ENCODE peak calls at places on chromosomes 13 and 19, in five cellular contexts. T is CD8-positive, alpha-beta T cell; N is astrocyte; G is fibroblast of lung; D is left lung. Q is an unnamed sample.
A peak's percentile ranks its signal among the peaks of the same experiment; 100 is the strongest.

GRCh38 chr19:3249408-3249807 is 24.9 kb downstream of the CELF5 start:
- DNase-seq in T (no peak), G (no peak), D (no peak), N (no peak), Q (peak; percentile 72)

GRCh38 chr13:112619730-112620639 is 32.0 kb upstream of the TUBGCP3 start:
- DNase-seq in G (peak; percentile 22), N (peak; percentile 50), T (no peak), D (no peak), Q (peak; percentile 76)

GRCh38 chr13:55160911-55161310 is 1979.8 kb upstream of the PRR20A start:
- DNase-seq in T (no peak), D (no peak), G (no peak), N (no peak), Q (no peak)

GRCh38 chr13:41465215-41465907 is 8.0 kb downstream of the RGCC start:
- DNase-seq in T (peak; percentile 94), N (peak; percentile 82), D (peak; percentile 87), G (peak; percentile 81), Q (no peak)

GRCh38 chr13:33280923-33281322 is 4.6 kb downstream of the STARD13 start:
- DNase-seq in T (no peak), G (no peak), D (no peak), N (no peak), Q (no peak)

GRCh38 chr13:110907301-110907700 is 7.6 kb downstream of the ANKRD10 start:
- DNase-seq in G (no peak), D (no peak), N (no peak), T (no peak), Q (no peak)

GRCh38 chr19:12840091-12841079 is 2.1 kb downstream of the MAST1 start:
- DNase-seq in N (no peak), T (peak; percentile 41), D (peak; percentile 86), G (peak; percentile 62), Q (peak; percentile 95)

GRCh38 chr19:31648347-31648746 is 299.1 kb upstream of the TSHZ3 start:
- DNase-seq in G (peak; percentile 10), D (no peak), T (no peak), N (peak; percentile 68), Q (no peak)

GRCh38 chr13:97568850-97569249 is 134.9 kb downstream of the RAP2A start:
- DNase-seq in G (no peak), D (no peak), T (no peak), N (no peak), Q (no peak)

GRCh38 chr13:104008075-104008474 is 941.9 kb upstream of the SLC10A2 start:
- DNase-seq in T (no peak), N (no peak), G (no peak), D (no peak), Q (no peak)

GRCh38 chr13:63481334-63481733 is 2065.7 kb upstream of the PCDH20 start:
- DNase-seq in N (no peak), T (no peak), G (peak; percentile 81), D (no peak), Q (no peak)

GRCh38 chr19:4113398-4114088 is 10.4 kb downstream of the MAP2K2 start:
- DNase-seq in D (no peak), N (no peak), T (no peak), G (no peak), Q (no peak)

GRCh38 chr19:45500918-45501729 is 2.9 kb downstream of the PPM1N start:
- DNase-seq in T (no peak), G (no peak), D (no peak), N (no peak), Q (no peak)

GRCh38 chr13:53921473-53921872 is 892.9 kb downstream of the OLFM4 start:
- DNase-seq in T (peak; percentile 14), G (no peak), D (peak; percentile 36), N (no peak), Q (no peak)

GRCh38 chr13:107438251-107438650 is 777.1 kb downstream of the LIG4 start:
- DNase-seq in N (no peak), D (no peak), G (peak; percentile 24), T (no peak), Q (no peak)

GRCh38 chr13:93173656-93174055 is 53.0 kb upstream of the GPC6 start:
- DNase-seq in D (no peak), G (peak; percentile 28), T (no peak), N (peak; percentile 71), Q (no peak)

GRCh38 chr19:10235003-10235402 is 3.9 kb upstream of the S1PR2 start:
- DNase-seq in G (no peak), N (no peak), D (no peak), T (no peak), Q (no peak)

GRCh38 chr13:41178040-41178439 is 16.3 kb downstream of the KBTBD7 start:
- DNase-seq in T (no peak), N (peak; percentile 12), G (peak; percentile 60), D (no peak), Q (no peak)

GRCh38 chr19:57850553-57851017 is 926 bp downstream of the ZNF587 start:
- DNase-seq in N (peak; percentile 76), T (no peak), D (no peak), G (peak; percentile 28), Q (peak; percentile 52)

GRCh38 chr13:19864018-19864338 is 529 bp upstream of the ZMYM5 start:
- DNase-seq in D (no peak), G (peak; percentile 90), N (peak; percentile 71), T (peak; percentile 64), Q (peak; percentile 88)

GRCh38 chr13:97000295-97000925 is 6.1 kb upstream of the OXGR1 start:
- DNase-seq in D (no peak), T (no peak), N (peak; percentile 45), G (peak; percentile 60), Q (no peak)

GRCh38 chr13:80740076-80740475 is 399.1 kb upstream of the SPRY2 start:
- DNase-seq in N (no peak), D (no peak), T (no peak), G (peak; percentile 23), Q (no peak)

GRCh38 chr13:80744147-80744914 is 403.4 kb upstream of the SPRY2 start:
- DNase-seq in N (no peak), D (no peak), G (no peak), T (no peak), Q (no peak)

GRCh38 chr13:80737513-80737912 is 396.6 kb upstream of the SPRY2 start:
- DNase-seq in D (no peak), N (no peak), T (no peak), G (peak; percentile 17), Q (no peak)

GRCh38 chr13:80742027-80742426 is 401.1 kb upstream of the SPRY2 start:
- DNase-seq in D (no peak), G (peak; percentile 34), T (no peak), N (no peak), Q (no peak)
- H3K4me1 ChIP-seq in D (no peaks in the 10 kb centered on the region), G (no peaks in the 10 kb centered on the region), T (no peaks in the 10 kb centered on the region), N (no peaks in the 10 kb centered on the region), Q (no peaks in the 10 kb centered on the region)

DNA sequence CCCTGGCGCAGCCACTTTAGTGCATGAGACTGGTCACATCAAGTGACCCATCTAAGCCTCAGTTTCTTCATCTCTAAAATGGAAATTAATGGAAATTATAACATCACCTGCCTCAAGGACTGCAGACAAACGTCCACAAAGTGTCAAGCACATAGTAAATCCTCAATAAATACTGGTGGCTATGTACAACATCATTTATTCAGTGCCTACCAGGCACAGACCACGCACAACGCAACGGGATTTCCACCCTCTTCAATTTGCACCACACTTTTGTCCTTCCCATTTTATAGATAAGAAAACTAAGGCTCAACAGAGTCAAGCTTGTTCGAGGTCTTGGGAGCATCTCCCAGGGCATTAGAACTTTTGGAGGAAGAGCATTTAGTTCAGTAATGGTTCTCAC is 1.4 kb downstream of the ELAVL1 start:
- DNase-seq in G (no peak), N (no peak), D (peak; percentile 6), T (no peak), Q (no peak)
- H3K4me1 ChIP-seq in G (peaks cover 14% of the 10 kb centered on the region), N (peaks cover 21% of the 10 kb centered on the region), D (peaks cover 58% of the 10 kb centered on the region), T (peaks cover 38% of the 10 kb centered on the region), Q (peaks cover 34% of the 10 kb centered on the region)

DNA sequence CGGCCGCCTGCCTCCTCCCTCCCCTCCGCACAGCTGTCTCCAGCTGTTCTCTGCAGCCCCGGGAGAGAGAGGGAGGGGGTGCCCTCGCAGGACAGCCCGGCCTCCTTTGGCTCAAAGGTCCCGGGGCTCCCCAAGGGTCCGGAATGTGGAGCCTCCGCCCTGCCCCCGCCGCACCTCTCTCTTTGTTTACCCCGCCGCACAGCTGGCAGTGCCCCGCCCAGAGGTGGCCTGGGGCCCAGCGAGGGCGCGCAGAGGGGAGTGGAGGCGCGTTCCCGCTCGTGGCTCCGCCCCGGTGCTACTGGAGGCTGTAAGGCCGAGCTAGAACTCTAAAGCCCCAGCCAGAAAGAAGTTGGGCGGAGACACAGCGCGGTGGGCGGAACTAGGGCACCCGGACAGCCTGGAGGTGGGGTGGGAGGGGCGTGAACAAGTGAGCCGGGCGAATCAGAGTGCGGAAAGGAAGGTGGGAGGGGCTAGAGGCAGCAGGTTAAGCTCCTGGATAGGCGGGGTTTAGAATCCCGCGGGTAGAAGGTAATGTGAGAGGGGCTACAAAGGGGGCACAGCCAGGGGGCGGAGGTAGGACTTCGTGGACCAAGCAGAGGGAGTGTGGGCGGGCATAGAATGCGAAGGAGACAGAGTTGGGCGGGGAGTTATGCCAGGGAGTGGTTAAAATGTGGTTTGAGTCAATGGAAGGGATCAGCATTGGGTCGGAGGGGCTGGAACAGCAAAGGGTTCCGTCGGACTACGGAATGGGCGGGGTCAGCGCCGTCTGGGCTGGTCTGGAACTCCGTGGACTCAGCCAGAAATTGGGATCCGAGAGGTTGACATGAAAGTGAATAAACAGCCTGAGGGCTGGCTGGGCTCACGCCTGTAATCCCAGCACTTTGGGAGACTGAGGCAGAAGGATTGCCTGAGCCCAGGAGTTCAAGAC is 2.8 kb downstream of the LTBP4 start:
- DNase-seq in G (peak; percentile 98), T (peak; percentile 97), N (peak; percentile 87), D (peak; percentile 99), Q (peak; percentile 100)
- H3K4me1 ChIP-seq in G (peaks cover 22% of the 10 kb centered on the region), T (peaks cover 71% of the 10 kb centered on the region), N (peaks cover 43% of the 10 kb centered on the region), D (peaks cover 71% of the 10 kb centered on the region), Q (peaks cover 54% of the 10 kb centered on the region)

DNA sequence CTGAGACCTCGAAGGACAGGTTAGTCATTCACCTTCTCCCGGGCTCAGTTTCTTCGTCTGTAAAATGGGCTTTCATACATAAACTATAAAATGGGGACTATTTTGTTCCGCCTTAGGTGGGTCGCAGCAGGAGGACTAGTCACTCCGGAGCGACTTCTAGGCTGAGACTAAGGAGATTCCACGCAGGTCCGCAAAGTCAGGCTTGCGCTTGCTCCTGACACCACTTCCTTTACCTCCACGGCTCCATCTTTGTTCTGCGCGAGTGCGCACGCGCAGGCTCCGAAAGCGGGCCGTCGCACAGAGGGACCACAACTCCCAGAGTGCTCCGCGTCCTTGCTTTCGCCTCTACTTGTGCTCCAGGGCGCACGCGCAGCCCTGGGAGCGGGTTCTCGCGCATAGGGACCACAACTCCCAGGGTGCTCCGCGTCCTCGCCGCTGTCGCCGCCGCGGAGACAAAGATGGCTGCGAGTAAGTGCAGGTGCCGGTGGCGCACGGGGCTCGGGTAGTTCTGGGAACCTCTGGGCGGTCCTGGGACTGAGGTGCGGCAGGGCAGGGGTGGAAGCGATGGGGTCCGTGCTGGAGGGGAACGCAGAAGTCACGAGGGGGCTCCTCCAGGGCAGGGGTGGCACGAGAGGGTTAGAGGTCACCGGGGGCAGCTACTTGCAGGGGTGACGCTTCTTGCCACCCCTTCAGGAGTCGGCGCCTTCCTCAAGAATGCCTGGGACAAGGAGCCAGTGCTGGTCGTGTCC is at the start of gene NDUFA3:
- DNase-seq in N (peak; percentile 90), G (peak; percentile 98), D (peak; percentile 100), T (peak; percentile 99), Q (peak; percentile 100)
- H3K4me1 ChIP-seq in N (peaks cover 3% of the 10 kb centered on the region), G (no peaks in the 10 kb centered on the region), D (peaks cover 54% of the 10 kb centered on the region), T (peaks cover 10% of the 10 kb centered on the region), Q (peaks cover 17% of the 10 kb centered on the region)

DNA sequence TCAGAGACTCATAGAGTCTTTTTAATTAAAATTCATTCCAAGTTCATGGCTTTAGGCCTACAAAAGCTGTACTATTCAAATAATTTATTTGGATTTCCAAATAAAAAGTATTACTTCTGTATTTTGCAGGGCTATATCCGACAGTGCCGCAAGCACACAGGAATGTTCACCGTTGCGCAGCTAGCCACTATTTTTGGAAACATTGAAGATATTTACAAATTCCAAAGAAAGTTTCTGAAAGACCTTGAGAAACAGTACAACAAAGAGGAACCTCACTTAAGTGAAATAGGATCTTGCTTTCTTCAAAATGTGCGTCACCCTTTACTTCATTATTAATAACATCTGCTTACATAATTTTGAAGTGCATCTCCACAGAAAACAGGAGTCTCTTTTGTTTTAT is 20.5 kb upstream of the C1QTNF9 start:
- DNase-seq in D (no peak), G (no peak), N (no peak), T (no peak), Q (no peak)
- H3K4me1 ChIP-seq in D (peaks cover 8% of the 10 kb centered on the region), G (no peaks in the 10 kb centered on the region), N (peaks cover 6% of the 10 kb centered on the region), T (no peaks in the 10 kb centered on the region), Q (no peaks in the 10 kb centered on the region)